ENCODE peak calls at places on chromosome 19, in eight cellular contexts. U is astrocyte of the cerebellum; O is NCI-H748 treated with DMSO at 0.1 percent for 48 hours; J is anterior cingulate cortex; Y is activated CD4-positive, alpha-beta T cell treated with anti-CD3 and anti-CD28 coated beads for 48 hours; D is activated CD8-positive, alpha-beta memory T cell treated with anti-CD3 and anti-CD28 coated beads for 24 hours; F is right atrium auricular region; X is GM23338. C is an unnamed sample.

GRCh38 chr19:44799627-44800257 is 9.2 kb upstream of the BCAM start:
- DNase-seq in F (no peak), Y (no peak), U (no peak), J (no peak), O (no peak), D (no peak), X (no peak), C (no peak)

GRCh38 chr19:14139944-14140343 is 3.6 kb upstream of the ASF1B start:
- DNase-seq in F (no peak), X (no peak), J (no peak), O (no peak), D (no peak), Y (no peak), U (no peak), C (no peak)

GRCh38 chr19:13051581-13052165 is 51.0 kb downstream of the LYL1 start:
- DNase-seq in F (no peak), X (peak), D (peak), Y (peak), O (peak), U (no peak), J (no peak), C (no peak)

GRCh38 chr19:6270822-6271221 is 9.0 kb downstream of the MLLT1 start:
- DNase-seq in Y (no peak), O (no peak), F (no peak), X (no peak), J (no peak), D (no peak), U (no peak), C (no peak)

GRCh38 chr19:35318679-35319448 is 10.1 kb upstream of the CD22 start:
- DNase-seq in D (no peak), Y (peak), F (peak), J (peak), X (no peak), O (no peak), U (no peak), C (peak)

GRCh38 chr19:45670670-45671453 is 2.8 kb downstream of the GIPR start:
- DNase-seq in Y (peak), O (peak), D (peak), J (peak), X (peak), F (peak), U (no peak), C (peak)

GRCh38 chr19:48171584-48172170 is 1.2 kb downstream of the ZSWIM9 start:
- DNase-seq in O (peak), J (no peak), F (no peak), U (no peak), X (no peak), Y (no peak), D (no peak), C (no peak)

GRCh38 chr19:48506138-48506733 is 5.4 kb downstream of the LMTK3 start:
- DNase-seq in X (peak), O (peak), J (no peak), D (no peak), U (no peak), Y (no peak), F (no peak), C (no peak)

GRCh38 chr19:1279782-1280341 is 4.5 kb downstream of the FAM174C start:
- DNase-seq in D (peak), Y (peak), U (peak), X (peak), F (peak), O (no peak), J (peak), C (peak)

GRCh38 chr19:56639217-56639616 is 3.7 kb upstream of the SMIM17 start:
- DNase-seq in U (no peak), Y (no peak), O (no peak), F (no peak), D (no peak), J (no peak), X (peak), C (no peak)

GRCh38 chr19:2512523-2513431 is 36.9 kb downstream of the GADD45B start:
- DNase-seq in X (peak), D (no peak), Y (no peak), O (no peak), F (no peak), J (no peak), U (no peak), C (no peak)

GRCh38 chr19:2608602-2608922 is 93.9 kb downstream of the GNG7 start:
- DNase-seq in D (no peak), O (no peak), Y (no peak), J (no peak), F (no peak), X (no peak), U (no peak), C (no peak)

GRCh38 chr19:13022859-13023636 is 27.8 kb downstream of the NFIX start:
- DNase-seq in F (peak), U (peak), J (peak), D (no peak), X (peak), O (peak), Y (no peak), C (peak)

GRCh38 chr19:32287086-32287485 is 58.3 kb upstream of the ZNF507 start:
- DNase-seq in O (no peak), J (no peak), D (no peak), Y (no peak), X (no peak), F (no peak), U (no peak), C (no peak)